ENCODE peak calls at places on chromosomes 16 and 17, in eight cellular contexts. One of them, this sample, is unnamed.
A peak's percentile ranks its signal among the peaks of the same experiment; 100 is the strongest.

GRCh38 chr16:68707341-68708152 is 29.5 kb upstream of the CDH1 start:
- DNase-seq in SHP77: no peak
- DNase-seq in mammary epithelial cell: peak; percentile 97
- DNase-seq in ACHN: peak; percentile 86
- DNase-seq in H54: peak; percentile 91
- DNase-seq in neuronal stem cell: peak; percentile 31
- DNase-seq in HCEC 1CT: no peak
- DNase-seq in epithelial cell of esophagus: peak; percentile 96
- DNase-seq in this sample: peak; percentile 66

GRCh38 chr17:57331423-57331822 is 75.1 kb downstream of the MSI2 start:
- DNase-seq in ACHN: no peak
- DNase-seq in HCEC 1CT: no peak
- DNase-seq in neuronal stem cell: no peak
- DNase-seq in mammary epithelial cell: no peak
- DNase-seq in SHP77: no peak
- DNase-seq in epithelial cell of esophagus: no peak
- DNase-seq in H54: no peak
- DNase-seq in this sample: no peak

GRCh38 chr16:85301171-85301690 is 189.0 kb upstream of the CIBAR2 start:
- DNase-seq in HCEC 1CT: no peak
- DNase-seq in ACHN: no peak
- DNase-seq in H54: no peak
- DNase-seq in mammary epithelial cell: no peak
- DNase-seq in SHP77: no peak
- DNase-seq in neuronal stem cell: no peak
- DNase-seq in epithelial cell of esophagus: no peak
- DNase-seq in this sample: no peak

GRCh38 chr17:32488604-32489180 is 1.9 kb downstream of the CDK5R1 start:
- DNase-seq in ACHN: no peak
- DNase-seq in mammary epithelial cell: no peak
- DNase-seq in neuronal stem cell: no peak
- DNase-seq in H54: no peak
- DNase-seq in HCEC 1CT: no peak
- DNase-seq in epithelial cell of esophagus: no peak
- DNase-seq in SHP77: no peak
- DNase-seq in this sample: no peak

GRCh38 chr17:67993998-67994361 is 2.3 kb downstream of the C17orf58 start:
- DNase-seq in H54: no peak
- DNase-seq in epithelial cell of esophagus: no peak
- DNase-seq in ACHN: peak; percentile 31
- DNase-seq in mammary epithelial cell: no peak
- DNase-seq in HCEC 1CT: no peak
- DNase-seq in neuronal stem cell: no peak
- DNase-seq in SHP77: no peak
- DNase-seq in this sample: no peak

GRCh38 chr17:2262146-2262587 is 41.4 kb downstream of the SMG6 start:
- DNase-seq in ACHN: peak; percentile 44
- DNase-seq in H54: no peak
- DNase-seq in mammary epithelial cell: peak; percentile 64
- DNase-seq in neuronal stem cell: no peak
- DNase-seq in HCEC 1CT: peak; percentile 86
- DNase-seq in SHP77: no peak
- DNase-seq in epithelial cell of esophagus: peak; percentile 78
- DNase-seq in this sample: no peak

GRCh38 chr17:63834431-63835166 is 7.1 kb upstream of the FTSJ3 start:
- DNase-seq in SHP77: peak; percentile 57
- DNase-seq in HCEC 1CT: peak; percentile 63
- DNase-seq in H54: peak; percentile 55
- DNase-seq in epithelial cell of esophagus: peak; percentile 83
- DNase-seq in mammary epithelial cell: peak; percentile 72
- DNase-seq in ACHN: peak; percentile 84
- DNase-seq in neuronal stem cell: peak; percentile 48
- DNase-seq in this sample: peak; percentile 89

GRCh38 chr17:1686086-1686485 is 1.4 kb upstream of the PRPF8 start:
- DNase-seq in mammary epithelial cell: no peak
- DNase-seq in ACHN: no peak
- DNase-seq in SHP77: no peak
- DNase-seq in neuronal stem cell: no peak
- DNase-seq in epithelial cell of esophagus: peak; percentile 82
- DNase-seq in H54: no peak
- DNase-seq in HCEC 1CT: no peak
- DNase-seq in this sample: no peak

GRCh38 chr16:28110074-28110473 is 46.6 kb upstream of the GSG1L start:
- DNase-seq in epithelial cell of esophagus: no peak
- DNase-seq in SHP77: no peak
- DNase-seq in H54: no peak
- DNase-seq in ACHN: no peak
- DNase-seq in HCEC 1CT: no peak
- DNase-seq in neuronal stem cell: no peak
- DNase-seq in mammary epithelial cell: no peak
- DNase-seq in this sample: no peak

GRCh38 chr16:71626018-71626857 is at the start of gene MARVELD3:
- DNase-seq in SHP77: no peak
- DNase-seq in H54: no peak
- DNase-seq in mammary epithelial cell: peak; percentile 71
- DNase-seq in HCEC 1CT: no peak
- DNase-seq in epithelial cell of esophagus: peak; percentile 79
- DNase-seq in ACHN: no peak
- DNase-seq in neuronal stem cell: no peak
- DNase-seq in this sample: peak; percentile 17

GRCh38 chr16:53789159-53789558 is 85.2 kb downstream of the FTO start:
- DNase-seq in neuronal stem cell: no peak
- DNase-seq in H54: no peak
- DNase-seq in SHP77: no peak
- DNase-seq in mammary epithelial cell: peak; percentile 59
- DNase-seq in HCEC 1CT: peak; percentile 75
- DNase-seq in ACHN: peak; percentile 81
- DNase-seq in epithelial cell of esophagus: peak; percentile 40
- DNase-seq in this sample: no peak

GRCh38 chr16:11168386-11169065 is 87.5 kb downstream of the SOCS1 start:
- DNase-seq in H54: no peak
- DNase-seq in SHP77: no peak
- DNase-seq in epithelial cell of esophagus: no peak
- DNase-seq in ACHN: no peak
- DNase-seq in HCEC 1CT: no peak
- DNase-seq in neuronal stem cell: no peak
- DNase-seq in mammary epithelial cell: no peak
- DNase-seq in this sample: no peak

GRCh38 chr16:80887062-80887461 is 82.7 kb upstream of the CDYL2 start:
- DNase-seq in SHP77: no peak
- DNase-seq in epithelial cell of esophagus: no peak
- DNase-seq in HCEC 1CT: no peak
- DNase-seq in H54: no peak
- DNase-seq in ACHN: no peak
- DNase-seq in neuronal stem cell: no peak
- DNase-seq in mammary epithelial cell: no peak
- DNase-seq in this sample: no peak

GRCh38 chr16:89557936-89558490 is 2.5 kb upstream of the RPL13 start:
- DNase-seq in H54: no peak
- DNase-seq in epithelial cell of esophagus: no peak
- DNase-seq in mammary epithelial cell: no peak
- DNase-seq in neuronal stem cell: no peak
- DNase-seq in SHP77: no peak
- DNase-seq in HCEC 1CT: no peak
- DNase-seq in ACHN: no peak
- DNase-seq in this sample: no peak